ENCODE peak calls at places on chromosomes 11 and 22, in four cellular contexts. One of them, this sample, is unnamed.

GRCh38 chr11:12546660-12547059 is 127.6 kb upstream of the TEAD1 start:
- DNase-seq in HCT116: no peak
- DNase-seq in GM23248: no peak
- DNase-seq in PC-9: no peak
- DNase-seq in this sample: no peak

GRCh38 chr11:44729718-44730117 is 3.0 kb downstream of the TSPAN18 start:
- DNase-seq in PC-9: no peak
- DNase-seq in HCT116: no peak
- DNase-seq in GM23248: no peak
- DNase-seq in this sample: no peak

GRCh38 chr22:27686534-27686933 is 115.0 kb downstream of the MN1 start:
- DNase-seq in HCT116: peak; percentile 68
- DNase-seq in GM23248: peak; percentile 92
- DNase-seq in PC-9: peak; percentile 51
- DNase-seq in this sample: peak; percentile 84

GRCh38 chr11:100340416-100341323 is 346.4 kb upstream of the ARHGAP42 start:
- DNase-seq in HCT116: no peak
- DNase-seq in PC-9: peak; percentile 32
- DNase-seq in GM23248: no peak
- DNase-seq in this sample: no peak

GRCh38 chr11:132627981-132628380 is 904.3 kb downstream of the OPCML start:
- DNase-seq in HCT116: no peak
- DNase-seq in GM23248: no peak
- DNase-seq in PC-9: no peak
- DNase-seq in this sample: no peak

GRCh38 chr11:116716617-116717016 is 56.2 kb downstream of the BUD13 start:
- DNase-seq in HCT116: no peak
- DNase-seq in GM23248: no peak
- DNase-seq in PC-9: no peak
- DNase-seq in this sample: no peak

GRCh38 chr11:65210361-65210731 is 28.6 kb downstream of the CAPN1 start:
- DNase-seq in PC-9: no peak
- DNase-seq in HCT116: no peak
- DNase-seq in GM23248: no peak
- DNase-seq in this sample: no peak

GRCh38 chr11:126647735-126648134 is 292.2 kb downstream of the ST3GAL4 start:
- DNase-seq in HCT116: peak; percentile 2
- DNase-seq in PC-9: peak; percentile 42
- DNase-seq in GM23248: peak; percentile 95
- DNase-seq in this sample: peak; percentile 49

GRCh38 chr22:23268877-23269276 is 88.6 kb downstream of the BCR start:
- DNase-seq in HCT116: no peak
- DNase-seq in GM23248: no peak
- DNase-seq in PC-9: no peak
- DNase-seq in this sample: no peak

GRCh38 chr11:61975638-61976419 is 8.4 kb upstream of the FTH1 start:
- DNase-seq in GM23248: no peak
- DNase-seq in HCT116: no peak
- DNase-seq in PC-9: no peak
- DNase-seq in this sample: no peak

GRCh38 chr11:12727556-12728070 is 53.4 kb downstream of the TEAD1 start:
- DNase-seq in HCT116: no peak
- DNase-seq in PC-9: no peak
- DNase-seq in GM23248: peak; percentile 38
- DNase-seq in this sample: no peak

GRCh38 chr11:90134420-90135003 is at the start of gene NAALAD2:
- DNase-seq in GM23248: peak; percentile 66
- DNase-seq in PC-9: peak; percentile 7
- DNase-seq in HCT116: no peak
- DNase-seq in this sample: peak; percentile 88

GRCh38 chr11:128728767-128729587 is 35.1 kb downstream of the FLI1 start:
- DNase-seq in GM23248: no peak
- DNase-seq in HCT116: no peak
- DNase-seq in PC-9: no peak
- DNase-seq in this sample: no peak

GRCh38 chr11:44963071-44963575 is 12.4 kb upstream of the TP53I11 start:
- DNase-seq in HCT116: no peak
- DNase-seq in PC-9: no peak
- DNase-seq in GM23248: no peak
- DNase-seq in this sample: no peak

GRCh38 chr11:776459-777287 is 614 bp downstream of the GATD1 start:
- DNase-seq in GM23248: peak; percentile 73
- DNase-seq in PC-9: no peak
- DNase-seq in HCT116: no peak
- DNase-seq in this sample: peak; percentile 71

GRCh38 chr11:102447193-102447592 is 5.4 kb downstream of the TMEM123 start:
- DNase-seq in HCT116: no peak
- DNase-seq in GM23248: no peak
- DNase-seq in PC-9: no peak
- DNase-seq in this sample: no peak

GRCh38 chr22:23183107-23183698 is 2.9 kb downstream of the BCR start:
- DNase-seq in GM23248: peak; percentile 75
- DNase-seq in HCT116: no peak
- DNase-seq in PC-9: peak; percentile 71
- DNase-seq in this sample: peak; percentile 74

GRCh38 chr11:11057472-11057854 is 199.6 kb upstream of the ZBED5 start:
- DNase-seq in PC-9: no peak
- DNase-seq in GM23248: peak; percentile 50
- DNase-seq in HCT116: no peak
- DNase-seq in this sample: no peak

GRCh38 chr11:110892741-110893285 is 180.6 kb upstream of the ARHGAP20 start:
- DNase-seq in HCT116: no peak
- DNase-seq in GM23248: peak; percentile 36
- DNase-seq in PC-9: no peak
- DNase-seq in this sample: no peak

GRCh38 chr11:1226981-1227550 is 4.2 kb downstream of the MUC5B start:
- DNase-seq in HCT116: no peak
- DNase-seq in PC-9: no peak
- DNase-seq in GM23248: peak; percentile 47
- DNase-seq in this sample: no peak

GRCh38 chr11:63870351-63871197 is 31.7 kb downstream of the MARK2 start:
- DNase-seq in PC-9: no peak
- DNase-seq in HCT116: no peak
- DNase-seq in GM23248: peak; percentile 36
- DNase-seq in this sample: no peak

GRCh38 chr11:12238420-12238819 is 128.0 kb downstream of the MICAL2 start:
- DNase-seq in GM23248: peak; percentile 55
- DNase-seq in HCT116: no peak
- DNase-seq in PC-9: no peak
- DNase-seq in this sample: no peak

GRCh38 chr11:68315581-68315920 is 3.2 kb downstream of the LRP5 start:
- DNase-seq in HCT116: no peak
- DNase-seq in PC-9: peak; percentile 49
- DNase-seq in GM23248: no peak
- DNase-seq in this sample: no peak

GRCh38 chr11:46463701-46464100 is 72.1 kb upstream of the CHRM4 start:
- DNase-seq in PC-9: no peak
- DNase-seq in GM23248: no peak
- DNase-seq in HCT116: no peak
- DNase-seq in this sample: no peak

GRCh38 chr11:19772480-19772879 is 59.8 kb downstream of the NAV2 start:
- DNase-seq in PC-9: no peak
- DNase-seq in GM23248: no peak
- DNase-seq in HCT116: no peak
- DNase-seq in this sample: no peak

GRCh38 chr22:38870312-38870741 is 1.7 kb downstream of the CBX6 start:
- DNase-seq in GM23248: peak; percentile 93
- DNase-seq in HCT116: peak; percentile 71
- DNase-seq in PC-9: peak; percentile 88
- DNase-seq in this sample: peak; percentile 94

GRCh38 chr11:107457205-107457557 is 444 bp downstream of the CWF19L2 start:
- DNase-seq in GM23248: peak; percentile 51
- DNase-seq in HCT116: no peak
- DNase-seq in PC-9: no peak
- DNase-seq in this sample: peak; percentile 17

GRCh38 chr11:107719062-107719461 is 7.2 kb upstream of the SLN start:
- DNase-seq in HCT116: no peak
- DNase-seq in PC-9: no peak
- DNase-seq in GM23248: peak; percentile 17
- DNase-seq in this sample: no peak

GRCh38 chr11:93791493-93791892 is 7.4 kb downstream of the MED17 start:
- DNase-seq in PC-9: no peak
- DNase-seq in HCT116: no peak
- DNase-seq in GM23248: no peak
- DNase-seq in this sample: no peak

GRCh38 chr11:61552108-61552635 is 28.7 kb downstream of the SYT7 start:
- DNase-seq in GM23248: peak; percentile 36
- DNase-seq in HCT116: no peak
- DNase-seq in PC-9: no peak
- DNase-seq in this sample: no peak

GRCh38 chr11:11486002-11486401 is 133.0 kb upstream of the CSNK2A3 start:
- DNase-seq in HCT116: no peak
- DNase-seq in GM23248: no peak
- DNase-seq in PC-9: no peak
- DNase-seq in this sample: no peak

GRCh38 chr22:48642550-48642949 is 1185.1 kb downstream of the BRD1 start:
- DNase-seq in GM23248: no peak
- DNase-seq in HCT116: no peak
- DNase-seq in PC-9: no peak
- DNase-seq in this sample: no peak

GRCh38 chr11:101327908-101328307 is 198.3 kb upstream of the PGR start:
- DNase-seq in GM23248: no peak
- DNase-seq in HCT116: no peak
- DNase-seq in PC-9: no peak
- DNase-seq in this sample: no peak

GRCh38 chr11:95520765-95521542 is 268.6 kb downstream of the FAM76B start:
- DNase-seq in GM23248: peak; percentile 56
- DNase-seq in PC-9: no peak
- DNase-seq in HCT116: no peak
- DNase-seq in this sample: no peak

GRCh38 chr11:40508307-40508706 is 951.1 kb downstream of the LRRC4C start:
- DNase-seq in GM23248: no peak
- DNase-seq in HCT116: no peak
- DNase-seq in PC-9: no peak
- DNase-seq in this sample: no peak

DNA sequence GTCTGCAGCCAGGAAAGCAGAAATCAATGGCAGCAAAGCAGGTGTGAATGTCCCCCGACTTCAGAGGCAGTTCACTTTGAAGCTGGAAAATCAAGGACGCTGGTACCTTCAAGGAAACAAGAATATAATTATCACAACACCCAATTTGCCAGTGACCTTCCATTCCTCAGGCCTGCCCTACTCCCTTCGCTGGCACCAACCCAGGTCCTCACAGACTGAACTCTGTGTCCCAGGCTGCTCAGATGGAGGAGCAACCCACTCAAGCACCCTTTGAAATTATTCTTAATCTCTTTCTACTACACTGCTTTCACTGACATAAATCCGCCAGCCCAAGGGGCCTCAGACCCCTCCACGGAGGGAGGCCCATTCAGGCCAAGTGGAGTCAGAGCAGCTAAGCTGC is 64.7 kb upstream of the WT1 start:
- DNase-seq in PC-9: no peak
- DNase-seq in HCT116: no peak
- DNase-seq in GM23248: no peak
- DNase-seq in this sample: no peak
- H2AFZ ChIP-seq in PC-9: no peak overlapping the region
- H2AFZ ChIP-seq in HCT116: no peak overlapping the region
- H2AFZ ChIP-seq in GM23248: no peak overlapping the region
- H2AFZ ChIP-seq in this sample: no peak overlapping the region

DNA sequence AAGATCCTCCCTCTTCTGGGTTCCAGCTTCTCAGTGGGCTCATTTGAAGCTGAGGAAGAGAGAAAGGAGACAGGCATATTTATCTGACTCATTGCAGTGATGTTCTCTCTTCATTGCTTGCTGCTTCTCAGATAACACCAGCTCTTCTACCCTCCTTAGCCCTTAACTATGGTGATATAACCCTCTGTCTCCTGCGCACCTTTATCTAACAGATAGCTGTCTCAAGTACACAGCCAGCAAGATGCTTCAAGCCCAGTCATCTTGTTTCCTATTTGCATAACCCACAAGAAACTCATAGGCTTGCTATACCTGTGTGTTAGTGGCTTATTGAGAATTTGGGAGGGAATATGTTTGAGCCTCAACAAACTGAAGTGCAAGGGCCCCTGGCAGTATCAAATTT is 12.6 kb downstream of the PRSS23 start:
- DNase-seq in PC-9: no peak
- DNase-seq in HCT116: no peak
- DNase-seq in GM23248: no peak
- DNase-seq in this sample: no peak
- H2AFZ ChIP-seq in PC-9: no peak overlapping the region
- H2AFZ ChIP-seq in HCT116: no peak overlapping the region
- H2AFZ ChIP-seq in GM23248: no peak overlapping the region
- H2AFZ ChIP-seq in this sample: no peak overlapping the region

DNA sequence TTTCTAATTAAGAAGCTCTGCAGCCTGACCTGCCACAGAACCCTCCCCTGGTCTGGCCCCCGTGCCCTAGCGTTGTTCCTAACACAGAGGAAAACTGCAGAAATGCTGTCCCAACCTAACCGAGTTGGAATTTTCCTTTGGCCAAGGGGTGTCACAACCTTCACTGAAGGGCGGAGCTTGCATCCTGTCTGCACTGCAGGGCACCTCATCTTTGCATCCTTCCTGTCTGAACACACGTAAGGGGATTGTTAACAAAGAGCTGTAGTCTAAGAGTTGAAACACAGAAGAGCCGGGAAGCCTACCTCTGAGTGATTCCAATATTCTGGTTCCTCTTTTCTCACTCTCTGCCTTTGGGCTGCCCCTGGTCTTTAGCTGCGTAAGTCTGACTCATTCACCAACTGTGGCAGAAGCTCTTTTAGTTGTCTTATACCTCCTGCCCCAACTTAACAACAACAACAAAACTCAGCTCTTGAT is 1.6 kb downstream of the DIXDC1 start:
- DNase-seq in PC-9: no peak
- DNase-seq in GM23248: peak; percentile 86
- DNase-seq in HCT116: no peak
- DNase-seq in this sample: no peak
- H2AFZ ChIP-seq in PC-9: no peak overlapping the region
- H2AFZ ChIP-seq in GM23248: peak overlapping the region; percentile 47
- H2AFZ ChIP-seq in HCT116: no peak overlapping the region
- H2AFZ ChIP-seq in this sample: no peak overlapping the region

DNA sequence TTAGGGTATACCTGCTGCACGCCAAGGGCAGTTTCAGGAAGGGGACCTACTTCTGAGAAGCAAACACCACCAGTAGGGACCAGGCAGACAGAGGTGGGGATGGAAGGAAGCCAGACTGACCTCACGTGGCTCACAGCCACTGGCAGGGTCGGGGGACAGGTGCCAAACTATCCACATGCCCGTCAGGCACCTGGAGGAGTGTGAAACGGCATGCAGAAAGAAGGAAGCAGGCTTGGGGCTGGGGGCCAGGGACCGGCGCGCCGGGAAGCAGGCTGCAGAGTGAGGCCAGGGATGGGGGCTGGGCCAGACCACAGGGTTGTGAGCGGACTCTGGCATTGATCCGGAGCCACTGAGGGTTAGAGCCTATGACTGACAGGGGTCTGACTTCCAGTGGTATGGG is 47.5 kb downstream of the CDKN1C start:
- DNase-seq in GM23248: no peak
- DNase-seq in PC-9: no peak
- DNase-seq in HCT116: no peak
- DNase-seq in this sample: no peak
- H2AFZ ChIP-seq in GM23248: no peak overlapping the region
- H2AFZ ChIP-seq in PC-9: no peak overlapping the region
- H2AFZ ChIP-seq in HCT116: no peak overlapping the region
- H2AFZ ChIP-seq in this sample: no peak overlapping the region